ENCODE peak calls at places on chromosome 4, in seven cellular contexts. X is A549; V is COR-L47; Z is bronchial epithelial cell; U is fibroblast of pulmonary artery; K is stimulated activated naive CD8-positive, alpha-beta T cell treated with anti-CD3 and anti-CD28 coated beads, Interleukin-15, amount 100 ng/mL, for 72 hours; H is PC-3. B is an unnamed sample.

GRCh38 chr4:7630559-7631287 is 196.0 kb upstream of the PSAPL1 start:
- DNase-seq in X (peak), V (peak), Z (peak), U (peak), K (no peak), H (peak), B (no peak)

GRCh38 chr4:36358173-36358572 is 76.8 kb downstream of the DTHD1 start:
- DNase-seq in X (no peak), V (no peak), Z (peak), U (no peak), K (no peak), H (no peak), B (no peak)

GRCh38 chr4:155899891-155900290 is 3.6 kb upstream of the TDO2 start:
- DNase-seq in X (no peak), V (no peak), Z (no peak), U (no peak), K (no peak), H (no peak), B (no peak)

GRCh38 chr4:84232311-84233095 is 266.6 kb downstream of the NKX6-1 start:
- DNase-seq in X (no peak), V (no peak), Z (no peak), U (no peak), K (no peak), H (no peak), B (no peak)

GRCh38 chr4:86556791-86557415 is 37.2 kb upstream of the PTPN13 start:
- DNase-seq in X (no peak), V (no peak), Z (peak), U (peak), K (no peak), H (peak), B (no peak)

GRCh38 chr4:159541143-159541542 is 438.3 kb downstream of the RAPGEF2 start:
- DNase-seq in X (no peak), V (no peak), Z (no peak), U (no peak), K (no peak), H (no peak), B (no peak)

GRCh38 chr4:127250577-127250976 is 382.2 kb upstream of the INTU start:
- DNase-seq in X (no peak), V (no peak), Z (no peak), U (no peak), K (no peak), H (no peak), B (no peak)

GRCh38 chr4:153318696-153319320 is 25.7 kb upstream of the MND1 start:
- DNase-seq in X (peak), V (peak), Z (peak), U (peak), K (no peak), H (peak), B (no peak)

GRCh38 chr4:169626328-169627282 is 6.2 kb downstream of the CLCN3 start:
- DNase-seq in X (no peak), V (no peak), Z (peak), U (no peak), K (no peak), H (no peak), B (no peak)

GRCh38 chr4:7358100-7358735 is 76.5 kb downstream of the PSAPL1 start:
- DNase-seq in X (peak), V (no peak), Z (peak), U (peak), K (no peak), H (peak), B (no peak)

GRCh38 chr4:116925900-116926457 is 159.4 kb downstream of the TRAM1L1 start:
- DNase-seq in X (no peak), V (no peak), Z (no peak), U (no peak), K (no peak), H (no peak), B (no peak)

GRCh38 chr4:53782468-53782865 is 191.2 kb upstream of the LNX1 start:
- DNase-seq in X (no peak), V (no peak), Z (no peak), U (peak), K (no peak), H (peak), B (no peak)

GRCh38 chr4:150256841-150257273 is 178.6 kb downstream of the DCLK2 start:
- DNase-seq in X (no peak), V (no peak), Z (peak), U (no peak), K (no peak), H (no peak), B (no peak)

GRCh38 chr4:149796381-149796780 is 19.3 kb downstream of the IQCM start:
- DNase-seq in X (no peak), V (no peak), Z (peak), U (no peak), K (no peak), H (peak), B (no peak)

GRCh38 chr4:121072080-121072835 is at the start of gene NDNF:
- DNase-seq in X (no peak), V (peak), Z (no peak), U (peak), K (peak), H (no peak), B (peak)

GRCh38 chr4:7259039-7259438 is 66.7 kb downstream of the SORCS2 start:
- DNase-seq in X (no peak), V (no peak), Z (no peak), U (no peak), K (no peak), H (no peak), B (no peak)

GRCh38 chr4:110211007-110211769 is 12.8 kb upstream of the ELOVL6 start:
- DNase-seq in X (peak), V (peak), Z (peak), U (peak), K (no peak), H (peak), B (no peak)

GRCh38 chr4:5998333-5998936 is 19.8 kb downstream of the C4orf50 start:
- DNase-seq in X (peak), V (peak), Z (peak), U (peak), K (peak), H (peak), B (peak)

GRCh38 chr4:186537843-186538521 is 17.4 kb downstream of the MTNR1A start:
- DNase-seq in X (no peak), V (no peak), Z (no peak), U (no peak), K (no peak), H (no peak), B (no peak)

GRCh38 chr4:87073187-87073569 is 138.4 kb downstream of the AFF1 start:
- DNase-seq in X (no peak), V (no peak), Z (no peak), U (no peak), K (no peak), H (no peak), B (no peak)

GRCh38 chr4:30996841-30997240 is 276.7 kb downstream of the PCDH7 start:
- DNase-seq in X (no peak), V (no peak), Z (no peak), U (no peak), K (no peak), H (no peak), B (no peak)

GRCh38 chr4:171966356-171966755 is 153.2 kb downstream of the GALNTL6 start:
- DNase-seq in X (no peak), V (no peak), Z (no peak), U (no peak), K (no peak), H (no peak), B (no peak)

GRCh38 chr4:40949701-40950100 is 199.9 kb downstream of the NSUN7 start:
- DNase-seq in X (no peak), V (no peak), Z (no peak), U (no peak), K (no peak), H (no peak), B (no peak)

B was measured in T-helper 2 cell treated with Interferon-gamma antibody and Interleukin-4, amounts not matched to agents 5 μg/mL and 100 μg/mL, for 36 hours.